ENCODE peak calls at places on chromosomes 6 and 20, in six cellular contexts. H is activated CD4-positive, CD25-positive, alpha-beta regulatory T cell; Y is LNCaP clone FGC; S is activated CD4-positive, alpha-beta memory T cell treated with anti-CD3 and anti-CD28 coated beads for 36 hours; U is GM23248; T is HuH-7.5. Z is an unnamed sample.

GRCh38 chr6:152185158-152185574 is 377.7 kb downstream of the ESR1 start:
- DNase-seq in H (no peak), Y (no peak), S (peak), U (no peak), T (no peak), Z (peak)

GRCh38 chr6:158040051-158040803 is 58.6 kb downstream of the SYNJ2 start:
- DNase-seq in H (no peak), Y (peak), S (peak), U (peak), T (peak), Z (no peak)

GRCh38 chr6:82270791-82271392 is 23.3 kb upstream of the IBTK start:
- DNase-seq in H (no peak), Y (no peak), S (no peak), U (peak), T (no peak), Z (no peak)

GRCh38 chr6:26576929-26577719 is 19.6 kb upstream of the ABT1 start:
- DNase-seq in H (peak), Y (no peak), S (peak), U (peak), T (no peak), Z (peak)

GRCh38 chr6:130886965-130887364 is 59.8 kb downstream of the SMLR1 start:
- DNase-seq in H (no peak), Y (no peak), S (no peak), U (no peak), T (no peak), Z (no peak)

GRCh38 chr20:49987868-49988690 is 5.3 kb downstream of the SNAI1 start:
- DNase-seq in H (no peak), Y (no peak), S (no peak), U (peak), T (no peak), Z (no peak)

GRCh38 chr6:105759946-105760345 is 326.2 kb upstream of the PRDM1 start:
- DNase-seq in H (no peak), Y (no peak), S (no peak), U (peak), T (no peak), Z (no peak)

GRCh38 chr20:5652626-5653573 is 97.3 kb upstream of the SHLD1 start:
- DNase-seq in H (no peak), Y (no peak), S (no peak), U (peak), T (no peak), Z (no peak)

GRCh38 chr6:4010682-4011081 is 68.3 kb downstream of the FAM217A start:
- DNase-seq in H (no peak), Y (no peak), S (peak), U (no peak), T (no peak), Z (no peak)

GRCh38 chr20:64212750-64213149 is 42.8 kb upstream of the PCMTD2 start:
- DNase-seq in H (no peak), Y (no peak), S (no peak), U (peak), T (no peak), Z (no peak)

GRCh38 chr20:37804584-37805566 is 98.1 kb upstream of the VSTM2L start:
- DNase-seq in H (no peak), Y (no peak), S (no peak), U (no peak), T (no peak), Z (no peak)

GRCh38 chr6:30951907-30952469 is 11.2 kb downstream of the MUCL3 start:
- DNase-seq in H (no peak), Y (no peak), S (no peak), U (no peak), T (no peak), Z (no peak)

GRCh38 chr20:21099653-21100589 is 6.2 kb downstream of the LINC00237 start:
- DNase-seq in H (no peak), Y (no peak), S (peak), U (no peak), T (no peak), Z (peak)

GRCh38 chr20:15547109-15547508 is 1026.1 kb downstream of the KIF16B start:
- DNase-seq in H (no peak), Y (no peak), S (no peak), U (no peak), T (no peak), Z (no peak)

GRCh38 chr20:63769891-63770474 is 30.4 kb downstream of the SLC2A4RG start:
- DNase-seq in H (no peak), Y (no peak), S (no peak), U (no peak), T (no peak), Z (no peak)

GRCh38 chr20:46151936-46152335 is 33.8 kb downstream of the CD40 start:
- DNase-seq in H (no peak), Y (no peak), S (peak), U (no peak), T (peak), Z (no peak)

GRCh38 chr6:147341486-147341885 is 137.3 kb downstream of the STXBP5 start:
- DNase-seq in H (no peak), Y (no peak), S (no peak), U (no peak), T (no peak), Z (no peak)

GRCh38 chr20:39081255-39081654 is 119.1 kb downstream of the DHX35 start:
- DNase-seq in H (peak), Y (peak), S (peak), U (peak), T (peak), Z (peak)

GRCh38 chr6:9499709-9500108 is 915.2 kb downstream of the TFAP2A start:
- DNase-seq in H (no peak), Y (no peak), S (no peak), U (peak), T (no peak), Z (no peak)

GRCh38 chr20:38269715-38270114 is 9.2 kb upstream of the KIAA1755 start:
- DNase-seq in H (no peak), Y (no peak), S (no peak), U (no peak), T (no peak), Z (no peak)

GRCh38 chr6:146286976-146287375 is 256.7 kb upstream of the RAB32 start:
- DNase-seq in H (no peak), Y (no peak), S (no peak), U (peak), T (no peak), Z (no peak)

GRCh38 chr6:51273228-51273961 is 454.7 kb downstream of the TFAP2B start:
- DNase-seq in H (no peak), Y (no peak), S (no peak), U (no peak), T (no peak), Z (no peak)

GRCh38 chr6:166596741-166597507 is 10.4 kb upstream of the RAMACL start:
- DNase-seq in H (no peak), Y (no peak), S (no peak), U (no peak), T (no peak), Z (no peak)

GRCh38 chr20:18019068-18019467 is 38.6 kb downstream of the OVOL2 start:
- DNase-seq in H (no peak), Y (no peak), S (peak), U (peak), T (peak), Z (no peak)

GRCh38 chr20:50237349-50237748 is 46.7 kb downstream of the CEBPB start:
- DNase-seq in H (no peak), Y (no peak), S (no peak), U (no peak), T (no peak), Z (no peak)

GRCh38 chr6:107632757-107633156 is 142.8 kb downstream of the SOBP start:
- DNase-seq in H (no peak), Y (no peak), S (no peak), U (no peak), T (no peak), Z (no peak)

GRCh38 chr20:56689318-56689717 is 60.2 kb downstream of the TFAP2C start:
- DNase-seq in H (no peak), Y (no peak), S (no peak), U (peak), T (no peak), Z (no peak)

GRCh38 chr20:15065794-15066193 is 728.4 kb upstream of the FLRT3 start:
- DNase-seq in H (no peak), Y (no peak), S (no peak), U (no peak), T (no peak), Z (no peak)

GRCh38 chr6:74369556-74369993 is 673.6 kb downstream of the CD109 start:
- DNase-seq in H (no peak), Y (no peak), S (no peak), U (peak), T (no peak), Z (no peak)

GRCh38 chr6:15800821-15801617 is 138.2 kb upstream of the DTNBP1 start:
- DNase-seq in H (no peak), Y (no peak), S (no peak), U (peak), T (no peak), Z (no peak)

GRCh38 chr6:73577605-73578160 is 56.9 kb upstream of the EEF1A1 start:
- DNase-seq in H (no peak), Y (no peak), S (no peak), U (no peak), T (no peak), Z (no peak)

GRCh38 chr6:151032034-151032433 is 166.5 kb downstream of the MTHFD1L start:
- DNase-seq in H (no peak), Y (no peak), S (no peak), U (no peak), T (no peak), Z (no peak)

GRCh38 chr20:46255440-46256104 is 52.7 kb downstream of the CDH22 start:
- DNase-seq in H (no peak), Y (peak), S (no peak), U (no peak), T (peak), Z (no peak)

GRCh38 chr6:142694054-142694453 is 250.9 kb downstream of the HIVEP2 start:
- DNase-seq in H (no peak), Y (no peak), S (no peak), U (peak), T (no peak), Z (no peak)

GRCh38 chr6:21846541-21847451 is 253.2 kb downstream of the SOX4 start:
- DNase-seq in H (no peak), Y (no peak), S (peak), U (no peak), T (peak), Z (no peak)

GRCh38 chr6:169752074-169752623 is 727 bp downstream of the ERMARD start:
- DNase-seq in H (no peak), Y (no peak), S (peak), U (peak), T (no peak), Z (no peak)